ENCODE peak calls at places on chromosomes 7 and 10, in five cellular contexts. One of them, this sample, is unnamed.

GRCh38 chr7:115232041-115232440 is 310.1 kb downstream of the MDFIC start:
- DNase-seq in tibial artery: no peak
- DNase-seq in cardiac muscle cell: no peak
- DNase-seq in astrocyte: peak
- DNase-seq in tibial nerve: no peak
- DNase-seq in this sample: no peak

GRCh38 chr10:128958881-128959690 is 508.0 kb upstream of the MGMT start:
- DNase-seq in tibial artery: no peak
- DNase-seq in cardiac muscle cell: no peak
- DNase-seq in astrocyte: no peak
- DNase-seq in tibial nerve: no peak
- DNase-seq in this sample: no peak

GRCh38 chr7:23211542-23211941 is 29.7 kb downstream of the NUP42 start:
- DNase-seq in tibial artery: no peak
- DNase-seq in cardiac muscle cell: no peak
- DNase-seq in astrocyte: no peak
- DNase-seq in tibial nerve: no peak
- DNase-seq in this sample: no peak

GRCh38 chr10:31071232-31071999 is 39.8 kb upstream of the ZNF438 start:
- DNase-seq in tibial artery: no peak
- DNase-seq in cardiac muscle cell: no peak
- DNase-seq in astrocyte: peak
- DNase-seq in tibial nerve: no peak
- DNase-seq in this sample: no peak

GRCh38 chr10:80158598-80159127 is 26.1 kb downstream of the PLAC9 start:
- DNase-seq in tibial artery: peak
- DNase-seq in cardiac muscle cell: no peak
- DNase-seq in astrocyte: peak
- DNase-seq in tibial nerve: peak
- DNase-seq in this sample: peak

GRCh38 chr7:90312745-90313144 is 8.4 kb downstream of the FAM237B start:
- DNase-seq in tibial artery: no peak
- DNase-seq in cardiac muscle cell: no peak
- DNase-seq in astrocyte: peak
- DNase-seq in tibial nerve: no peak
- DNase-seq in this sample: no peak

GRCh38 chr10:80259405-80259871 is 30.0 kb downstream of the MAT1A start:
- DNase-seq in tibial artery: no peak
- DNase-seq in cardiac muscle cell: no peak
- DNase-seq in astrocyte: no peak
- DNase-seq in tibial nerve: no peak
- DNase-seq in this sample: no peak

GRCh38 chr7:42055171-42055570 is 181.8 kb downstream of the GLI3 start:
- DNase-seq in tibial artery: no peak
- DNase-seq in cardiac muscle cell: no peak
- DNase-seq in astrocyte: peak
- DNase-seq in tibial nerve: no peak
- DNase-seq in this sample: no peak

GRCh38 chr10:108424656-108425055 is 1260.2 kb upstream of the SORCS1 start:
- DNase-seq in tibial artery: no peak
- DNase-seq in cardiac muscle cell: no peak
- DNase-seq in astrocyte: peak
- DNase-seq in tibial nerve: no peak
- DNase-seq in this sample: no peak

GRCh38 chr10:98309366-98310355 is 41.7 kb upstream of the LOXL4 start:
- DNase-seq in tibial artery: peak
- DNase-seq in cardiac muscle cell: peak
- DNase-seq in astrocyte: peak
- DNase-seq in tibial nerve: peak
- DNase-seq in this sample: peak

GRCh38 chr10:48982584-48982983 is 42.9 kb upstream of the LRRC18 start:
- DNase-seq in tibial artery: no peak
- DNase-seq in cardiac muscle cell: no peak
- DNase-seq in astrocyte: no peak
- DNase-seq in tibial nerve: no peak
- DNase-seq in this sample: no peak

GRCh38 chr7:30165590-30165989 is 30.8 kb downstream of the MTURN start:
- DNase-seq in tibial artery: no peak
- DNase-seq in cardiac muscle cell: no peak
- DNase-seq in astrocyte: no peak
- DNase-seq in tibial nerve: no peak
- DNase-seq in this sample: no peak

GRCh38 chr10:79159785-79160184 is 91.0 kb downstream of the ZMIZ1 start:
- DNase-seq in tibial artery: peak
- DNase-seq in cardiac muscle cell: peak
- DNase-seq in astrocyte: peak
- DNase-seq in tibial nerve: no peak
- DNase-seq in this sample: peak

GRCh38 chr10:99658622-99659030 is 683 bp upstream of the ENTPD7 start:
- DNase-seq in tibial artery: peak
- DNase-seq in cardiac muscle cell: peak
- DNase-seq in astrocyte: peak
- DNase-seq in tibial nerve: peak
- DNase-seq in this sample: peak

GRCh38 chr10:29725133-29725720 is 90.5 kb upstream of the SVIL start:
- DNase-seq in tibial artery: no peak
- DNase-seq in cardiac muscle cell: peak
- DNase-seq in astrocyte: peak
- DNase-seq in tibial nerve: no peak
- DNase-seq in this sample: no peak

GRCh38 chr10:32417906-32418547 is 27.9 kb upstream of the CCDC7 start:
- DNase-seq in tibial artery: no peak
- DNase-seq in cardiac muscle cell: no peak
- DNase-seq in astrocyte: peak
- DNase-seq in tibial nerve: no peak
- DNase-seq in this sample: no peak

GRCh38 chr10:70357447-70358035 is 24.9 kb downstream of the LRRC20 start:
- DNase-seq in tibial artery: no peak
- DNase-seq in cardiac muscle cell: no peak
- DNase-seq in astrocyte: no peak
- DNase-seq in tibial nerve: no peak
- DNase-seq in this sample: no peak

GRCh38 chr10:75868601-75869000 is 437.2 kb downstream of the LRMDA start:
- DNase-seq in tibial artery: no peak
- DNase-seq in cardiac muscle cell: no peak
- DNase-seq in astrocyte: no peak
- DNase-seq in tibial nerve: no peak
- DNase-seq in this sample: no peak

GRCh38 chr7:26156454-26157365 is 4.7 kb downstream of the NFE2L3 start:
- DNase-seq in tibial artery: no peak
- DNase-seq in cardiac muscle cell: no peak
- DNase-seq in astrocyte: peak
- DNase-seq in tibial nerve: no peak
- DNase-seq in this sample: no peak

GRCh38 chr7:25708211-25708610 is 443.8 kb upstream of the NFE2L3 start:
- DNase-seq in tibial artery: no peak
- DNase-seq in cardiac muscle cell: no peak
- DNase-seq in astrocyte: no peak
- DNase-seq in tibial nerve: no peak
- DNase-seq in this sample: no peak

GRCh38 chr7:1911571-1911970 is 241.5 kb downstream of the ELFN1 start:
- DNase-seq in tibial artery: no peak
- DNase-seq in cardiac muscle cell: no peak
- DNase-seq in astrocyte: no peak
- DNase-seq in tibial nerve: no peak
- DNase-seq in this sample: no peak

GRCh38 chr10:27072436-27073114 is 27.7 kb downstream of the ANKRD26 start:
- DNase-seq in tibial artery: no peak
- DNase-seq in cardiac muscle cell: no peak
- DNase-seq in astrocyte: no peak
- DNase-seq in tibial nerve: no peak
- DNase-seq in this sample: no peak

GRCh38 chr7:112510032-112510742 is 29.4 kb downstream of the LSMEM1 start:
- DNase-seq in tibial artery: no peak
- DNase-seq in cardiac muscle cell: no peak
- DNase-seq in astrocyte: peak
- DNase-seq in tibial nerve: no peak
- DNase-seq in this sample: no peak

GRCh38 chr10:126043389-126043788 is 147.0 kb downstream of the FANK1 start:
- DNase-seq in tibial artery: no peak
- DNase-seq in cardiac muscle cell: no peak
- DNase-seq in astrocyte: no peak
- DNase-seq in tibial nerve: no peak
- DNase-seq in this sample: no peak
- H3K27ac ChIP-seq in tibial artery: no peak
- H3K27ac ChIP-seq in cardiac muscle cell: no peak
- H3K27ac ChIP-seq in astrocyte: no peak
- H3K27ac ChIP-seq in tibial nerve: no peak
- H3K27ac ChIP-seq in this sample: no peak

GRCh38 chr7:13414661-13415105 is 574.8 kb downstream of the ETV1 start:
- DNase-seq in tibial artery: no peak
- DNase-seq in cardiac muscle cell: peak
- DNase-seq in astrocyte: peak
- DNase-seq in tibial nerve: no peak
- DNase-seq in this sample: no peak

GRCh38 chr7:13414181-13414580 is 575.3 kb downstream of the ETV1 start:
- DNase-seq in tibial artery: no peak
- DNase-seq in cardiac muscle cell: no peak
- DNase-seq in astrocyte: no peak
- DNase-seq in tibial nerve: no peak
- DNase-seq in this sample: no peak

GRCh38 chr7:13411641-13412040 is 577.8 kb downstream of the ETV1 start:
- DNase-seq in tibial artery: no peak
- DNase-seq in cardiac muscle cell: no peak
- DNase-seq in astrocyte: no peak
- DNase-seq in tibial nerve: no peak
- DNase-seq in this sample: no peak

GRCh38 chr7:13407911-13408310 is 581.6 kb downstream of the ETV1 start:
- DNase-seq in tibial artery: no peak
- DNase-seq in cardiac muscle cell: no peak
- DNase-seq in astrocyte: no peak
- DNase-seq in tibial nerve: no peak
- DNase-seq in this sample: no peak

GRCh38 chr7:13411151-13411550 is 578.3 kb downstream of the ETV1 start:
- DNase-seq in tibial artery: no peak
- DNase-seq in cardiac muscle cell: no peak
- DNase-seq in astrocyte: no peak
- DNase-seq in tibial nerve: no peak
- DNase-seq in this sample: no peak
- TF ChIP-seq CTCF in tibial artery: no peak
- TF ChIP-seq CTCF in cardiac muscle cell: no peak
- TF ChIP-seq CTCF in astrocyte: no peak
- TF ChIP-seq CTCF in tibial nerve: no peak
- TF ChIP-seq CTCF in this sample: no peak

GRCh38 chr7:130493275-130493868 is 1.5 kb downstream of the MEST start:
- DNase-seq in tibial artery: no peak
- DNase-seq in cardiac muscle cell: no peak
- DNase-seq in astrocyte: no peak
- DNase-seq in tibial nerve: no peak
- DNase-seq in this sample: no peak
- H3K27ac ChIP-seq in tibial artery: no peak
- H3K27ac ChIP-seq in cardiac muscle cell: no peak
- H3K27ac ChIP-seq in astrocyte: peak
- H3K27ac ChIP-seq in tibial nerve: no peak
- H3K27ac ChIP-seq in this sample: no peak

DNA sequence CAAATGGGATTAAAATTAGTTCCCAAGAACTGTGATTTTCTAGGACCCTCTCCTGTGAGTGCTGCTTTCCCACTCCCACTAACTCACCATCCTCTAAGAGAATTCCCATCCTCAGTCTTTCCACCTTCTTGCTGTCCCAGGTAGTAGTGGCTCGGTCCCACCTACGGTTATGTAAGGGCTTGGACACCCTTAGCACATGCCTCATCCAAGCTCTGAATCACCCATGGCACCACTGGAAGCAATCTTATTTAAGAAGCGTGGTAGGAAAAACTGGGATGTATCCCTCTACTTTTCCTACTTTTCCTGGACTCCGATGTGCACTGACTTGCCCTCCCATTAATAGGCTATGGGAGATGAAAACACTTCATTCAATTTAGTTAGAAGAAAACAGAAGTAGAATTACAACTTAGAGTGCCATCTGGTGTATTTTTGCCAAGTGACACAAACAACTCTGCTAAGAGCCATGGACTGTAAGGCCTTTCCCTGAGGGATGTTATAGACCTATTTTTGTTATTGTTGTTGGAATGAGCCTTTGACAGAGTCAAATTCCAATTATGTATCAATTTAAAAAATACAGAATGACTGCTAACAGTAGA is 13.7 kb upstream of the ANKRD22 start:
- DNase-seq in tibial artery: no peak
- DNase-seq in cardiac muscle cell: no peak
- DNase-seq in astrocyte: no peak
- DNase-seq in tibial nerve: no peak
- DNase-seq in this sample: no peak
- TF ChIP-seq CTCF in tibial artery: no peak
- TF ChIP-seq CTCF in cardiac muscle cell: peak
- TF ChIP-seq CTCF in astrocyte: no peak
- TF ChIP-seq CTCF in tibial nerve: peak
- TF ChIP-seq CTCF in this sample: peak